ENCODE peak calls at places on chromosomes 3 and 15, in six cellular contexts. Q is K562, V is GM12878, F is endothelial cell of umbilical vein, H is NB4, L is HepG2. C is an unnamed sample.

GRCh38 chr3:17261627-17262369 is 377.0 kb downstream of the PLCL2 start:
- DNase-seq in Q (no peak), V (no peak), F (no peak), H (no peak), L (no peak), C (no peak)

GRCh38 chr15:43529587-43530345 is 12.4 kb downstream of the MAP1A start:
- DNase-seq in Q (no peak), V (no peak), F (no peak), H (no peak), L (no peak), C (no peak)

GRCh38 chr3:25033407-25034029 is 394.5 kb upstream of the RARB start:
- DNase-seq in Q (peak; percentile 18), V (no peak), F (peak; percentile 15), H (peak; percentile 63), L (peak; percentile 45), C (peak; percentile 60)

GRCh38 chr3:110697961-110698360 is 373.7 kb upstream of the NECTIN3 start:
- DNase-seq in Q (no peak), V (no peak), F (peak; percentile 64), H (no peak), L (no peak), C (no peak)

GRCh38 chr3:66363133-66363532 is 137.7 kb downstream of the LRIG1 start:
- DNase-seq in Q (no peak), V (no peak), F (no peak), H (no peak), L (no peak), C (no peak)

GRCh38 chr3:25428003-25428861 is at the start of gene RARB:
- DNase-seq in Q (peak; percentile 51), V (no peak), F (peak; percentile 98), H (peak; percentile 65), L (peak; percentile 66), C (peak; percentile 80)

GRCh38 chr3:42961633-42962032 is 17.5 kb upstream of the GASK1A start:
- DNase-seq in Q (peak; percentile 48), V (no peak), F (peak; percentile 55), H (peak; percentile 42), L (peak; percentile 42), C (peak; percentile 6)

GRCh38 chr3:134314588-134315285 is 59.5 kb downstream of the AMOTL2 start:
- DNase-seq in Q (no peak), V (no peak), F (no peak), H (no peak), L (no peak), C (no peak)

GRCh38 chr15:73978896-73979295 is 13.2 kb downstream of the STOML1 start:
- DNase-seq in Q (no peak), V (no peak), F (no peak), H (no peak), L (no peak), C (no peak)

GRCh38 chr3:142281474-142281873 is 56.1 kb upstream of the GK5 start:
- DNase-seq in Q (no peak), V (no peak), F (no peak), H (peak; percentile 26), L (no peak), C (no peak)

GRCh38 chr3:133488785-133489367 is 84.6 kb upstream of the CDV3 start:
- DNase-seq in Q (peak; percentile 23), V (no peak), F (peak; percentile 60), H (peak; percentile 24), L (peak; percentile 44), C (no peak)

GRCh38 chr3:81463761-81464160 is 297.7 kb downstream of the GBE1 start:
- DNase-seq in Q (no peak), V (no peak), F (no peak), H (no peak), L (no peak), C (no peak)

GRCh38 chr15:90660195-90660995 is 56.8 kb upstream of the BLM start:
- DNase-seq in Q (peak; percentile 89), V (peak; percentile 86), F (no peak), H (peak; percentile 99), L (no peak), C (peak; percentile 47)

GRCh38 chr15:66294157-66294931 is 976 bp downstream of the DIS3L start:
- DNase-seq in Q (peak; percentile 56), V (peak; percentile 13), F (peak; percentile 68), H (no peak), L (peak; percentile 33), C (peak; percentile 67)

GRCh38 chr15:42890161-42890913 is 30.2 kb downstream of the TTBK2 start:
- DNase-seq in Q (no peak), V (no peak), F (peak; percentile 90), H (no peak), L (peak; percentile 16), C (peak; percentile 16)

GRCh38 chr3:126391631-126392030 is 3.1 kb upstream of the CFAP100 start:
- DNase-seq in Q (no peak), V (no peak), F (no peak), H (no peak), L (no peak), C (no peak)

GRCh38 chr15:37585966-37586656 is 348.3 kb upstream of the TMCO5A start:
- DNase-seq in Q (no peak), V (no peak), F (no peak), H (no peak), L (no peak), C (no peak)

GRCh38 chr3:126870608-126871210 is 112.2 kb upstream of the PLXNA1 start:
- DNase-seq in Q (no peak), V (no peak), F (no peak), H (no peak), L (no peak), C (no peak)

GRCh38 chr3:45480218-45480617 is 91.8 kb downstream of the LARS2 start:
- DNase-seq in Q (no peak), V (no peak), F (no peak), H (no peak), L (peak; percentile 78), C (no peak)

GRCh38 chr3:151983538-151983937 is 110.1 kb downstream of the SUCNR1 start:
- DNase-seq in Q (no peak), V (no peak), F (no peak), H (no peak), L (no peak), C (no peak)

GRCh38 chr15:64635486-64635815 is 139.9 kb downstream of the RBPMS2 start:
- DNase-seq in Q (no peak), V (peak; percentile 73), F (peak; percentile 68), H (peak; percentile 28), L (peak; percentile 42), C (no peak)

GRCh38 chr3:73592154-73592877 is 32.4 kb downstream of the PDZRN3 start:
- DNase-seq in Q (no peak), V (no peak), F (no peak), H (no peak), L (no peak), C (no peak)

GRCh38 chr3:119559441-119559963 is at the start of gene CD80:
- DNase-seq in Q (peak; percentile 59), V (peak; percentile 82), F (peak; percentile 41), H (peak; percentile 78), L (peak; percentile 45), C (peak; percentile 55)

GRCh38 chr3:172708905-172709775 is 1.7 kb downstream of the NCEH1 start:
- DNase-seq in Q (no peak), V (no peak), F (no peak), H (no peak), L (no peak), C (no peak)

GRCh38 chr3:160676547-160677303 is at the start of gene ARL14:
- DNase-seq in Q (no peak), V (no peak), F (peak; percentile 60), H (no peak), L (peak; percentile 12), C (peak; percentile 74)

GRCh38 chr3:182198345-182198744 is 486.6 kb downstream of the SOX2 start:
- DNase-seq in Q (no peak), V (no peak), F (no peak), H (no peak), L (no peak), C (no peak)

GRCh38 chr3:53812434-53812833 is 33.8 kb downstream of the CHDH start:
- DNase-seq in Q (no peak), V (no peak), F (no peak), H (no peak), L (no peak), C (no peak)

GRCh38 chr3:157129782-157130137 is 30.2 kb downstream of the CCNL1 start:
- DNase-seq in Q (no peak), V (no peak), F (peak; percentile 41), H (peak; percentile 17), L (no peak), C (no peak)

GRCh38 chr3:16842710-16843270 is 42.0 kb upstream of the PLCL2 start:
- DNase-seq in Q (no peak), V (no peak), F (no peak), H (no peak), L (no peak), C (no peak)

GRCh38 chr3:51350751-51351150 is 34.3 kb upstream of the MANF start:
- DNase-seq in Q (no peak), V (no peak), F (no peak), H (no peak), L (no peak), C (no peak)

GRCh38 chr15:68230157-68231100 is 901 bp upstream of the CLN6 start:
- DNase-seq in Q (no peak), V (peak; percentile 51), F (peak; percentile 9), H (peak; percentile 23), L (no peak), C (no peak)

GRCh38 chr3:116413319-116413718 is 32.0 kb downstream of the LSAMP start:
- DNase-seq in Q (no peak), V (no peak), F (no peak), H (no peak), L (no peak), C (no peak)

GRCh38 chr15:78203346-78204225 is 30.8 kb downstream of the ACSBG1 start:
- DNase-seq in Q (no peak), V (no peak), F (no peak), H (no peak), L (no peak), C (no peak)

GRCh38 chr3:69425249-69425648 is 39.4 kb upstream of the FRMD4B start:
- DNase-seq in Q (peak; percentile 13), V (no peak), F (peak; percentile 69), H (peak; percentile 21), L (peak; percentile 14), C (peak; percentile 32)
- TF ChIP-seq MYC in Q (no peak), V (no peak), F (no peak), H (no peak), L (no peak), C (no peak)

DNA sequence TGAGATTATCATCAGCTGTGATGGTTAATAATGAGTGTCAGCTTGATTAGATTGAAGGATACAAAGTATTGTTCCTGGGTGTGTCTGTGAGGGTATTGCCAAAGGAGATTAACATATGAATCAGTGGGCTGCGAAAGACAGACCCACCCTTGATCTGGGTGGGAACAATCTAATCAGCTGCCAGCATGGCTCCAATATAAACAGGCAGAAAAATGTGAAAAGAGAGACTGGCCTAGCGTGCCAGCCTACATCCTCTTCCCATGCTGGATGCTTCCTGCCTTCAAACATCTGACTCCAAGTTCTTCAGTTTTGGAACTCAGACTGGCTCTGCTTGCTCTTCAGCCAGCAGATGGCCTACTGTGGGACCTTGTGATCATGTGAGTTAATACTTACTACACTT is 869.5 kb downstream of the SI start:
- DNase-seq in Q (no peak), V (no peak), F (peak; percentile 41), H (no peak), L (no peak), C (no peak)
- TF ChIP-seq MYC in Q (no peak), V (no peak), F (no peak), H (no peak), L (no peak), C (no peak)

GRCh38 chr3:139427283-139428060 is 38.0 kb upstream of the COPB2 start:
- DNase-seq in Q (peak; percentile 70), V (peak; percentile 16), F (peak; percentile 69), H (peak; percentile 76), L (peak; percentile 74), C (peak; percentile 49)
- TF ChIP-seq MYC in Q (no peak), V (no peak), F (no peak), H (no peak), L (no peak), C (no peak)

GRCh38 chr3:56282341-56282740 is 185.9 kb downstream of the ERC2 start:
- DNase-seq in Q (no peak), V (no peak), F (peak; percentile 76), H (peak; percentile 2), L (no peak), C (no peak)
- TF ChIP-seq MYC in Q (no peak), V (no peak), F (no peak), H (no peak), L (no peak), C (no peak)